ENCODE peak calls at places on chromosomes 12 and 14, in six cellular contexts. A is colonic mucosa, Q is keratinocyte, O is heart left ventricle, Z is Panc1, B is ascending aorta. N is an unnamed sample.

GRCh38 chr12:40942326-40942725 is 245.8 kb upstream of the PDZRN4 start:
- DNase-seq in A (no peak), Q (no peak), O (no peak), Z (no peak), B (no peak), N (no peak)

GRCh38 chr12:62379026-62379722 is 87.5 kb upstream of the MON2 start:
- DNase-seq in A (no peak), Q (no peak), O (no peak), Z (no peak), B (no peak), N (no peak)

GRCh38 chr14:70981005-70981952 is 74.0 kb downstream of the PCNX1 start:
- DNase-seq in A (no peak), Q (no peak), O (no peak), Z (no peak), B (no peak), N (no peak)

GRCh38 chr12:128920468-128920867 is 67.2 kb downstream of the GLT1D1 start:
- DNase-seq in A (no peak), Q (no peak), O (no peak), Z (no peak), B (peak; percentile 88), N (no peak)

GRCh38 chr12:117393656-117394055 is 32.2 kb upstream of the NOS1 start:
- DNase-seq in A (no peak), Q (no peak), O (no peak), Z (no peak), B (no peak), N (no peak)

GRCh38 chr14:72045271-72045670 is 113.0 kb downstream of the RGS6 start:
- DNase-seq in A (no peak), Q (no peak), O (no peak), Z (no peak), B (no peak), N (no peak)

GRCh38 chr14:64060648-64061096 is 207.9 kb downstream of the SYNE2 start:
- DNase-seq in A (peak; percentile 42), Q (peak; percentile 98), O (no peak), Z (peak; percentile 20), B (no peak), N (no peak)

GRCh38 chr12:130357241-130357640 is 19.6 kb downstream of the PIWIL1 start:
- DNase-seq in A (no peak), Q (no peak), O (no peak), Z (no peak), B (no peak), N (no peak)

GRCh38 chr12:88458327-88458726 is 121.9 kb downstream of the KITLG start:
- DNase-seq in A (no peak), Q (no peak), O (no peak), Z (no peak), B (no peak), N (no peak)

GRCh38 chr14:99183716-99184115 is 88.3 kb downstream of the BCL11B start:
- DNase-seq in A (no peak), Q (no peak), O (no peak), Z (no peak), B (no peak), N (no peak)

GRCh38 chr14:82052778-82053177 is 519.1 kb upstream of the SEL1L start:
- DNase-seq in A (no peak), Q (no peak), O (no peak), Z (no peak), B (no peak), N (no peak)

GRCh38 chr14:99127651-99128167 is 144.3 kb downstream of the BCL11B start:
- DNase-seq in A (no peak), Q (no peak), O (no peak), Z (no peak), B (peak; percentile 63), N (no peak)

GRCh38 chr12:108939594-108939993 is 59.7 kb downstream of the DAO start:
- DNase-seq in A (no peak), Q (no peak), O (no peak), Z (no peak), B (no peak), N (no peak)

GRCh38 chr12:14153803-14154202 is 172.4 kb upstream of the GRIN2B start:
- DNase-seq in A (no peak), Q (no peak), O (no peak), Z (no peak), B (no peak), N (no peak)

DNA sequence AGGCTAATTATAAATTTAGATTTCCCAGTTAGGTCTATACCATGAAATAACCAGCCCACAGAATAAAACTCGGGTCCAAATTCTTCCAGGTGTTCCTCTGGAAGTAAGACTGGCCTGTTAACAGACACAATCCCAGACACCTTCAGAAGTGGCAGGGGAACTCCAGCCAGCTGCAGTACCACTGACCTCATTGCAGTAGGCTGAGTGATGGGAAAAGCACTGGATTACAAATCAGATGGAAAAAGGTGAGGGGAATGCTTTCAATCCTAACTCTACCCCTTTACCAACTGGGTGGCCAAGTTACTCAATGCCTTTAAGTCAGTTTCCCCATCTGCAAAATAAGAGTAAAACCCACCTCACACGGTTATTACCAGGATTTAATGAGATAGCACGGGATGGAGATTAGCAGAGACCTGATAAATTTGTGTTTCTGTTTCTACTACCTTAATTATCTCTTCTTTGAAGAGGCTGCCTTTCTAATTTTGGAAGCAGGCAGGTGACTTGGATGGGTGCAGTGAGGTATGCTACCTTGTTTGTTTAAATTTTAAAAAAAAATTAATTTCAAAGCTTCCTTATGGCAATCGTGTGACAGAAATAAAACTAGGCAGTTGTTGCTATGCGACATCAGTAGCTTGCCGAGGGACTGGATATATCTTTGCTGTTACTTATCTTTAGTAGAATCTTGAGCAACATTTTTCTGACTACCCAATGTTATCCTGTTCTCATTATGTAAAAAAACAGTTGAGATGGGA is 167.3 kb upstream of the GRIN2B start:
- DNase-seq in A (no peak), Q (no peak), O (no peak), Z (no peak), B (no peak), N (no peak)
- H3K4me1 ChIP-seq in A (no peaks in the 10 kb centered on the region), Q (no peaks in the 10 kb centered on the region), O (no peaks in the 10 kb centered on the region), Z (no peaks in the 10 kb centered on the region), B (no peaks in the 10 kb centered on the region), N (no peaks in the 10 kb centered on the region)

DNA sequence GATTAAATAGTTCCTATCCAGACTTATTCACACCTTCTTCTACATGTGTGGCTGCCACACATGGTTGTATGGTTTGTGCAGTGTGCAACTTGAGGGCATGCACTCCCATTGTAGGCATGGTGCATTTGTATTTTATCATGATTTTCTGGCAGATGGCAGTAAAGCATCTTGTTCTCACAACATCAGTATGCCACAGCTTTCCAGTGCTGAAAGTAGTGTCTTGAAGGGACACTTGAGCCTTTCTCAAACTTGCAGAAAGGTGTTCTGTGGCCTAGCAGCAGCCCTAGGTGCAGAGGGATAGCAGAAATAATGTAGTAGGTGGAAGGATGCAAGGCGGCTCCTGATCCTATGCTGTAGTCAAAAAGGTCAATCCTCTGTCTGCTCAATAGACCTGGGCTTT is 72.9 kb downstream of the LMNTD1 start:
- DNase-seq in A (no peak), Q (no peak), O (no peak), Z (no peak), B (no peak), N (no peak)
- H3K4me1 ChIP-seq in A (no peaks in the 10 kb centered on the region), Q (no peaks in the 10 kb centered on the region), O (no peaks in the 10 kb centered on the region), Z (no peaks in the 10 kb centered on the region), B (no peaks in the 10 kb centered on the region), N (no peaks in the 10 kb centered on the region)

GRCh38 chr14:97077253-97077653 is 280.1 kb downstream of the VRK1 start:
- DNase-seq in A (peak; percentile 29), Q (no peak), O (peak; percentile 45), Z (no peak), B (peak; percentile 67), N (no peak)
- H3K4me1 ChIP-seq in A (no peaks in the 10 kb centered on the region), Q (no peaks in the 10 kb centered on the region), O (no peaks in the 10 kb centered on the region), Z (no peaks in the 10 kb centered on the region), B (no peaks in the 10 kb centered on the region), N (no peaks in the 10 kb centered on the region)

DNA sequence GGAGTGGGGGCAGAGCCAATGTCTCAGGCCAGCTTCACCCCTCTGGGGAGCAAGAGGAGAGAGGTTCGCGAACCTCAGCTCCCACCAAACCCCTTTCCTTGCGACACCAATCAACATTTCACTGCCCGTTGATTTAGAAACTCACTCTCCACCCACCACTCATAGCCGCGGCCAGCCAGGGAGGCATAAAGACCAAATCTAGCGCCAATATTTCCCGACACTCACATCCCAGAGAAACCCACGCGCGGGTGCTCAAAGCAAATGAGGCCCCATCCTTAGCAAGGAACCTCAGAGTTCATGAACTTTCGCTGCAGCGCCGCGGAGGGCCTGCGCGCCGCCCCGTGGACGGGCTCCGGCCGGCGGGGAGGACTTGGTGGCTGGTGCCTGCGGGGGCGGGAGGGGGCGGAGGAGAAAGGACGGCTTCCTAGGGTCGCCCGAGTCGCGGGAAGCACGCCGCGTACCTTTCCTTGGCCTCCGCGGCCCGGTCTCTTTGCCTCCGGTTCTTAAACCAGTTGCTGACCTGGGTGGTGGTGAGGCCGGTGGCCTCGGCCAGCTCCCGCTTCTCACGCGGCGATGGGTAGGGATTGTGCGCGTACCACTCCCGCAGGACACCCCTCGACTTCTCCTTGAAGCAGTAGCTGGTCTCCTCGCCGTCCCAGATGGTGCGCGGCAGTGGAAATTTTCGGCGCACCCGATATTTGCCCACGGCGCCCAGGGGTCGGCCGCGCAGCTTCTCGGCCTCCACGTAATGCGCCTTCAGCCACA is 926 bp downstream of the SIX1 start:
- DNase-seq in A (no peak), Q (no peak), O (no peak), Z (no peak), B (no peak), N (no peak)
- H3K4me1 ChIP-seq in A (peaks cover 15% of the 10 kb centered on the region), Q (peaks cover 14% of the 10 kb centered on the region), O (peaks cover 40% of the 10 kb centered on the region), Z (peaks cover 21% of the 10 kb centered on the region), B (peaks cover 30% of the 10 kb centered on the region), N (peaks cover 9% of the 10 kb centered on the region)

GRCh38 chr12:6223545-6223944 is 23.3 kb downstream of the CD9 start:
- DNase-seq in A (no peak), Q (no peak), O (no peak), Z (no peak), B (no peak), N (no peak)
- H3K4me1 ChIP-seq in A (peaks cover 65% of the 10 kb centered on the region), Q (peaks cover 91% of the 10 kb centered on the region), O (peaks cover 96% of the 10 kb centered on the region), Z (no peaks in the 10 kb centered on the region), B (peaks cover 96% of the 10 kb centered on the region), N (peaks cover 3% of the 10 kb centered on the region)

GRCh38 chr12:131905081-131905639 is 10.7 kb downstream of the ULK1 start:
- DNase-seq in A (no peak), Q (no peak), O (no peak), Z (no peak), B (no peak), N (no peak)

GRCh38 chr12:131902332-131903241 is 8.2 kb downstream of the ULK1 start:
- DNase-seq in A (no peak), Q (no peak), O (no peak), Z (no peak), B (no peak), N (no peak)

GRCh38 chr12:131901431-131902331 is 7.3 kb downstream of the ULK1 start:
- DNase-seq in A (peak; percentile 43), Q (no peak), O (peak; percentile 70), Z (no peak), B (no peak), N (no peak)

GRCh38 chr12:131904346-131904745 is 9.9 kb downstream of the ULK1 start:
- DNase-seq in A (no peak), Q (no peak), O (no peak), Z (no peak), B (no peak), N (peak; percentile 19)

GRCh38 chr12:131903270-131904255 is 9.1 kb downstream of the ULK1 start:
- DNase-seq in A (no peak), Q (no peak), O (no peak), Z (no peak), B (no peak), N (no peak)
- H3K4me1 ChIP-seq in A (no peaks in the 10 kb centered on the region), Q (peaks cover 9% of the 10 kb centered on the region), O (peaks cover 55% of the 10 kb centered on the region), Z (no peaks in the 10 kb centered on the region), B (peaks cover 15% of the 10 kb centered on the region), N (peaks cover 12% of the 10 kb centered on the region)

N was measured in ovary.